ENCODE peak calls at places on chromosomes 4 and X, in six cellular contexts. T is CD8-positive, alpha-beta T cell; B is GM23338; G is CD4-positive, alpha-beta memory T cell; R is left lung; K is neural progenitor cell. J is an unnamed sample.
A peak's percentile ranks its signal among the peaks of the same experiment; 100 is the strongest.

GRCh38 chr4:73895201-73896177 is 26.3 kb downstream of the CXCL1 start:
- DNase-seq in T (no peak), B (no peak), G (no peak), R (no peak), K (no peak), J (no peak)

GRCh38 chr4:25638221-25638601 is 17.4 kb upstream of the SLC34A2 start:
- DNase-seq in T (no peak), B (no peak), G (no peak), R (no peak), K (no peak), J (no peak)

GRCh38 chr4:105128208-105128607 is 18.5 kb upstream of the TET2 start:
- DNase-seq in T (no peak), B (no peak), G (no peak), R (no peak), K (no peak), J (no peak)

GRCh38 chr4:128596844-128597243 is 212.7 kb upstream of the JADE1 start:
- DNase-seq in T (no peak), B (no peak), G (no peak), R (no peak), K (no peak), J (no peak)

GRCh38 chr4:184269879-184270430 is 52.3 kb upstream of the ENPP6 start:
- DNase-seq in T (no peak), B (no peak), G (no peak), R (no peak), K (no peak), J (no peak)

GRCh38 chr4:93299116-93299515 is 529.4 kb upstream of the ATOH1 start:
- DNase-seq in T (no peak), B (no peak), G (no peak), R (no peak), K (no peak), J (no peak)

GRCh38 chr4:155569960-155570515 is 96.6 kb upstream of the GUCY1A1 start:
- DNase-seq in T (no peak), B (no peak), G (no peak), R (no peak), K (no peak), J (no peak)

GRCh38 chr4:25070512-25070911 is 39.8 kb upstream of the LGI2 start:
- DNase-seq in T (no peak), B (no peak), G (no peak), R (no peak), K (no peak), J (no peak)

GRCh38 chr4:139815646-139816601 is 150.3 kb downstream of the MGST2 start:
- DNase-seq in T (no peak), B (peak; percentile 80), G (no peak), R (peak; percentile 43), K (peak; percentile 81), J (peak; percentile 59)

GRCh38 chr4:6527683-6528595 is 47.0 kb upstream of the MAN2B2 start:
- DNase-seq in T (no peak), B (no peak), G (no peak), R (no peak), K (no peak), J (no peak)

GRCh38 chr4:93217423-93217822 is 611.1 kb upstream of the ATOH1 start:
- DNase-seq in T (no peak), B (peak; percentile 4), G (no peak), R (no peak), K (peak; percentile 36), J (no peak)

GRCh38 chr4:37604464-37604863 is 81.7 kb downstream of the RELL1 start:
- DNase-seq in T (no peak), B (no peak), G (no peak), R (no peak), K (no peak), J (no peak)

GRCh38 chr4:155675709-155676429 is 9.2 kb downstream of the GUCY1A1 start:
- DNase-seq in T (no peak), B (no peak), G (no peak), R (no peak), K (peak; percentile 24), J (no peak)

GRCh38 chr4:106414366-106414765 is 45.8 kb upstream of the GIMD1 start:
- DNase-seq in T (no peak), B (no peak), G (no peak), R (no peak), K (no peak), J (no peak)

GRCh38 chr4:184189966-184190365 is 27.7 kb downstream of the ENPP6 start:
- DNase-seq in T (no peak), B (no peak), G (no peak), R (no peak), K (no peak), J (no peak)

GRCh38 chr4:110005461-110006056 is 92.9 kb downstream of the EGF start:
- DNase-seq in T (no peak), B (peak; percentile 82), G (peak; percentile 55), R (no peak), K (peak; percentile 68), J (peak; percentile 45)

GRCh38 chr4:72302981-72303704 is 265.9 kb downstream of the ADAMTS3 start:
- DNase-seq in T (peak; percentile 19), B (peak; percentile 82), G (peak; percentile 35), R (no peak), K (peak; percentile 73), J (no peak)

GRCh38 chr4:20987191-20987590 is 286.9 kb downstream of the PACRGL start:
- DNase-seq in T (no peak), B (peak; percentile 27), G (no peak), R (no peak), K (no peak), J (no peak)

GRCh38 chrX:129769467-129770154 is 10.1 kb upstream of the SASH3 start:
- DNase-seq in T (peak; percentile 89), B (no peak), G (peak; percentile 85), R (no peak), K (peak; percentile 11), J (no peak)

DNA sequence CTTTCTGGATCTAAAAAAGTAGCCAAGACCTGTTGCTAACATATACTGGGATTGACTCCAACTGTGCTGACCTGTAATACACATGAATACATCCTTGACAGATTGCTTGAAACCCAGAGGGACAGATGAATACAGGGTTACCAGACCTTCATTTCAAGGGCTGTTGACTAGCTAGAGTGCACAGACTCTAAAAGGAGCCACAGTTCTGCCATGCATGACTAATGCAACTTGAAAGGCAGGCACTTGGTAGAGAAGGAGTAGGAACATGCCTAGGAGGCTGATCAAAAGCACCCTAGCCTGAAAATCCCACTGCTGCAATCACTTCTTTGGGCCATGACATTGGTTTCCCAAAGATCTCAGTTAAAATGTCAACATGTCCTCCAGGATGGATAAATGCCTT is 120.9 kb downstream of the PCDH19 start:
- DNase-seq in T (no peak), B (no peak), G (no peak), R (no peak), K (no peak), J (no peak)
- H3K27me3 ChIP-seq in T (no peaks in the 10 kb centered on the region), B (no peaks in the 10 kb centered on the region), G (no peaks in the 10 kb centered on the region), R (peaks cover 8% of the 10 kb centered on the region), K (no peaks in the 10 kb centered on the region), J (no peaks in the 10 kb centered on the region)

GRCh38 chr4:147733614-147734344 is 1.9 kb downstream of the ARHGAP10 start:
- DNase-seq in T (no peak), B (no peak), G (no peak), R (no peak), K (peak; percentile 26), J (no peak)

GRCh38 chr4:147734496-147734895 is 2.6 kb downstream of the ARHGAP10 start:
- DNase-seq in T (no peak), B (no peak), G (no peak), R (no peak), K (no peak), J (no peak)

GRCh38 chr4:147737623-147738022 is 5.7 kb downstream of the ARHGAP10 start:
- DNase-seq in T (no peak), B (peak; percentile 84), G (no peak), R (no peak), K (peak; percentile 82), J (no peak)

GRCh38 chr4:147736458-147736857 is 4.6 kb downstream of the ARHGAP10 start:
- DNase-seq in T (no peak), B (peak; percentile 70), G (no peak), R (no peak), K (no peak), J (peak; percentile 67)

DNA sequence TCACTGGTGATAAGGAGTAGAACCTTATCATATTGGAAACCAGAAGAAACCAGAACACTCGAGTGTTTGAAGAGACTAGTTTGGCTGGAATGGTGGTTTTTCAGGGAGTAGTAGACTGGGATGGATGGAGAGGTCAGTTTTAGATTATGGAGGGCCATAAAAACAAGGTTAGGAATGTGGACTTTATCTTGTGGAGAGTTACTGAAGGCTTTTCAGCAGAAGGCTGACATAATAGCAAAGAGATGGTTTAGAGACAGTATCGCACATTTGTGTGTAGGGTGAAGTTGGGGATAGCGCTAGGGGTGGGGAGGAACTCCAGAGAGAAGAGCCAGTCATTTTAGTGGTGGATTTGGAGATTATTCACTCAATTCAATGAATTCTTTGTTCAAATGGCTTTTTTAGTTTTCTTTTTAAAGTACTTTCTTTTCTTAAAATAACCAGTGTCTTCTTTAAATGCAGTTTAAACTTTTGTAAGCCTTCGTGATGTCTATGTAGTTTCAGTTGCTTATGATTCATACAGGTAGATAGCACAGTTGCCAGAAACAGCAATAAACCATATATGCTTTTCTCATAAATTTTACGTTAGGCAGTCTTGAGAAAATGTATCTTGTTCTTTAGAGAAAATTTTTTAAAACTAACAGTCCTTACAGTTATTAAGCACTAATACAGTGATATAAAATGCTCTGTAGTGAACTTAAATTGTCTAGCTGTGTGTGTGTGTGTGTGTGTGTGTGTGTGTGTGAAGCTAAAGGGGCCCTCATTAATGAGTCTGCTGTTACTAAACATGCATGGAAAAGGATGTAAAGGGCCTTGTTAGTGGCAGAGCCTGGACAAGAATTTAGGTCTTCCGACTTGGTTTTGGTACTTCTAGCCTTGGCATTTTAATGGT is 3.8 kb downstream of the ARHGAP10 start:
- DNase-seq in T (no peak), B (no peak), G (no peak), R (no peak), K (no peak), J (no peak)
- H3K4me3 ChIP-seq in T (no peak overlapping the region), B (no peak overlapping the region), G (no peak overlapping the region), R (no peak overlapping the region), K (no peak overlapping the region), J (no peak overlapping the region)

GRCh38 chrX:150224676-150225075 is 138.4 kb upstream of the MAMLD1 start:
- DNase-seq in T (no peak), B (no peak), G (no peak), R (no peak), K (no peak), J (no peak)
- H3K27me3 ChIP-seq in T (no peaks in the 10 kb centered on the region), B (peaks cover 72% of the 10 kb centered on the region), G (no peaks in the 10 kb centered on the region), R (no peaks in the 10 kb centered on the region), K (peaks cover 12% of the 10 kb centered on the region), J (no peaks in the 10 kb centered on the region)

GRCh38 chr4:169657470-169658107 is 37.2 kb downstream of the CLCN3 start:
- DNase-seq in T (no peak), B (no peak), G (no peak), R (no peak), K (no peak), J (no peak)

GRCh38 chr4:169658196-169658595 is 37.8 kb downstream of the CLCN3 start:
- DNase-seq in T (no peak), B (no peak), G (no peak), R (no peak), K (no peak), J (no peak)

GRCh38 chr4:169659736-169660670 is 39.6 kb downstream of the CLCN3 start:
- DNase-seq in T (peak; percentile 85), B (peak; percentile 87), G (peak; percentile 80), R (peak; percentile 77), K (peak; percentile 79), J (peak; percentile 99)

GRCh38 chr4:169660929-169661328 is 40.6 kb downstream of the CLCN3 start:
- DNase-seq in T (no peak), B (no peak), G (no peak), R (no peak), K (no peak), J (no peak)

GRCh38 chr4:169658970-169659735 is 38.8 kb downstream of the CLCN3 start:
- DNase-seq in T (no peak), B (no peak), G (no peak), R (no peak), K (peak; percentile 3), J (no peak)
- H3K4me3 ChIP-seq in T (no peak overlapping the region), B (no peak overlapping the region), G (no peak overlapping the region), R (no peak overlapping the region), K (peak overlapping the region; percentile 47), J (no peak overlapping the region)